ENCODE peak calls at places on chromosome 21, in nine cellular contexts. Y is colonic mucosa, R is IMR-90, N is mesendoderm, S is neural progenitor cell, H is mammary epithelial cell, M is GM23248, L is H9, T is H1. C is an unnamed sample.

GRCh38 chr21:30714946-30715345 is 3.6 kb downstream of the KRTAP21-3 start:
- DNase-seq in Y (no peak), R (no peak), N (no peak), S (no peak), H (peak; percentile 56), M (no peak), L (no peak), T (no peak), C (peak; percentile 11)

GRCh38 chr21:28822064-28822402 is 170.6 kb downstream of the LTN1 start:
- DNase-seq in Y (no peak), R (no peak), N (no peak), S (no peak), H (no peak), M (no peak), L (no peak), T (no peak), C (no peak)

GRCh38 chr21:32403201-32403701 is 9.3 kb upstream of the EVA1C start:
- DNase-seq in Y (peak; percentile 70), R (peak; percentile 73), N (peak; percentile 71), S (peak; percentile 85), H (peak; percentile 47), M (peak; percentile 78), L (peak; percentile 67), T (no peak), C (peak; percentile 57)

GRCh38 chr21:16116067-16116466 is 386.3 kb downstream of the USP25 start:
- DNase-seq in Y (no peak), R (no peak), N (no peak), S (no peak), H (no peak), M (peak; percentile 10), L (no peak), T (no peak), C (no peak)

GRCh38 chr21:29007801-29008200 is 11.3 kb downstream of the RWDD2B start:
- DNase-seq in Y (no peak), R (peak; percentile 33), N (peak; percentile 52), S (no peak), H (no peak), M (peak; percentile 51), L (no peak), T (no peak), C (no peak)

GRCh38 chr21:16536661-16537359 is 807.0 kb downstream of the USP25 start:
- DNase-seq in Y (no peak), R (peak; percentile 6), N (no peak), S (no peak), H (peak; percentile 64), M (no peak), L (no peak), T (no peak), C (peak; percentile 67)

GRCh38 chr21:45517249-45518065 is 24.8 kb downstream of the SLC19A1 start:
- DNase-seq in Y (no peak), R (no peak), N (no peak), S (no peak), H (no peak), M (no peak), L (no peak), T (no peak), C (no peak)

GRCh38 chr21:18368193-18368592 is 35.4 kb downstream of the TMPRSS15 start:
- DNase-seq in Y (no peak), R (no peak), N (peak; percentile 4), S (no peak), H (no peak), M (no peak), L (no peak), T (no peak), C (no peak)

GRCh38 chr21:37671381-37671780 is 244.9 kb downstream of the KCNJ6 start:
- DNase-seq in Y (no peak), R (no peak), N (no peak), S (no peak), H (peak; percentile 54), M (no peak), L (no peak), T (no peak), C (no peak)

GRCh38 chr21:43352568-43353281 is 74.2 kb downstream of the SIK1 start:
- DNase-seq in Y (no peak), R (no peak), N (peak; percentile 68), S (no peak), H (no peak), M (no peak), L (no peak), T (no peak), C (peak; percentile 24)

GRCh38 chr21:18002393-18002792 is 183.2 kb upstream of the C21orf91 start:
- DNase-seq in Y (no peak), R (no peak), N (no peak), S (no peak), H (no peak), M (no peak), L (no peak), T (no peak), C (no peak)

GRCh38 chr21:32484706-32485380 is 72.3 kb downstream of the EVA1C start:
- DNase-seq in Y (peak; percentile 70), R (no peak), N (no peak), S (no peak), H (no peak), M (no peak), L (no peak), T (no peak), C (no peak)

GRCh38 chr21:29105218-29105617 is 25.2 kb upstream of the MAP3K7CL start:
- DNase-seq in Y (no peak), R (peak; percentile 63), N (peak; percentile 52), S (no peak), H (peak; percentile 80), M (peak; percentile 59), L (no peak), T (no peak), C (no peak)

GRCh38 chr21:31630062-31630711 is 29.3 kb upstream of the SOD1 start:
- DNase-seq in Y (no peak), R (peak; percentile 93), N (no peak), S (no peak), H (peak; percentile 98), M (peak; percentile 30), L (no peak), T (no peak), C (peak; percentile 96)

GRCh38 chr21:38989745-38990423 is 184.2 kb downstream of the ETS2 start:
- DNase-seq in Y (no peak), R (peak; percentile 94), N (no peak), S (peak; percentile 57), H (peak; percentile 91), M (peak; percentile 76), L (no peak), T (no peak), C (peak; percentile 85)
- H3K27ac ChIP-seq in Y (peak overlapping the region; percentile 27), R (peak overlapping the region; percentile 61), N (no peak overlapping the region), S (no peak overlapping the region), H (peak overlapping the region; percentile 54), M (no peak overlapping the region), L (no peak overlapping the region), T (no peak overlapping the region), C (peak overlapping the region; percentile 38)

DNA sequence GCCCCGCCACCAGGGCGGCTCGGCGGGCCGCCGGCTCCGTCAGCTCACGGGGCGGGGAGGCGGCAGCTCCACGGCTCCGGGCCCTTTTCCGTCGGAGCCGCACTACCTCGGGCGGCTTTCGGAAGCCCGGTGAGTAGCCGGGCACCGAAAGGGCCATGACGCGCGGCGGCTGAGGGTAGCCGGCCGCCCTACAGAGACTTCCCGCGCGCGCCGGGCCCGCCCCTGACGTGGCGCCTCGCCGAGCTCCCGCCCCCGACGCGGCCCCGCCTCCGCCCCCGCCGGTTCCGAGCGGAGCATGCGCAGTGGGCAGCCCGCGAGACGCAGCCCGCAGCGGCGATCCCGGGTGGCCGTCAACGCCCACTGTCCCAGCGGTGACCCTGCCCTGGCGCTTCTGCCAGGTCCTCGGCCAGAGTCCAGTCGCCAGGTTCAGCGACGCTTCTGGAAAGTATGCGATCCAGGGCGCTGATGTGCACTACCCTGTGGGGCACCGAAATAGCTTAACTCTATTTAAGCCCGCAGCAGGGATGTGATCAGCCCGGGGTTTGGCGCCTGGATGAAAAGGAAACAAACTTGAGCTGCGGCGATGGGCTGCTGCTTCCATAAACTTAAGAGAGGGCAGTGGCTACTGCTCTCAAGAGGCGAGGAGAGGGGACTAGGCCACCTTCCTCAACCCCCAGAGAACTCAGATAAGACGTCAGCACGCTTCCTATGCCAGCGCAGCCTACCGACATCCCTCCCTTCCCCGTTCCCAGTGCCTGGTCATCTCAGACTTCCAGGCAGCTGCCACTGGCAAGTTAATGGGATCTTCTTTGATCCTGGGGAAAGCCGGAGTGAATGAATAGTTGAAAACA is at the start of gene DONSON:
- DNase-seq in Y (peak; percentile 92), R (peak; percentile 73), N (peak; percentile 88), S (peak; percentile 96), H (peak; percentile 77), M (peak; percentile 92), L (peak; percentile 92), T (no peak), C (peak; percentile 73)
- H3K9ac ChIP-seq in Y (peak within 1 kb of the TSS; percentile 74), R (peak within 1 kb of the TSS; percentile 94), N (peak within 1 kb of the TSS; percentile 95), S (peak within 1 kb of the TSS; percentile 63), H (peak within 1 kb of the TSS; percentile 82), M (peak within 1 kb of the TSS; percentile 91), L (peak within 1 kb of the TSS; percentile 49), T (peak within 1 kb of the TSS; percentile 78), C (peak within 1 kb of the TSS; percentile 87)

GRCh38 chr21:44484498-44485253 is 29.4 kb downstream of the LRRC3 start:
- DNase-seq in Y (no peak), R (no peak), N (no peak), S (no peak), H (no peak), M (no peak), L (no peak), T (no peak), C (no peak)

GRCh38 chr21:44485254-44485793 is 30.0 kb downstream of the LRRC3 start:
- DNase-seq in Y (peak; percentile 33), R (peak; percentile 8), N (peak; percentile 88), S (peak; percentile 74), H (no peak), M (no peak), L (peak; percentile 94), T (peak; percentile 60), C (no peak)

GRCh38 chr21:44486302-44486701 is 31.0 kb downstream of the LRRC3 start:
- DNase-seq in Y (no peak), R (no peak), N (no peak), S (no peak), H (no peak), M (no peak), L (no peak), T (no peak), C (no peak)

GRCh38 chr21:44487831-44488230 is 32.5 kb downstream of the LRRC3 start:
- DNase-seq in Y (no peak), R (peak; percentile 19), N (peak; percentile 72), S (peak; percentile 45), H (no peak), M (peak; percentile 53), L (no peak), T (peak; percentile 43), C (no peak)

GRCh38 chr21:44485796-44486195 is 30.5 kb downstream of the LRRC3 start:
- DNase-seq in Y (no peak), R (no peak), N (no peak), S (no peak), H (no peak), M (no peak), L (no peak), T (no peak), C (no peak)
- H3K27ac ChIP-seq in Y (no peak overlapping the region), R (no peak overlapping the region), N (no peak overlapping the region), S (no peak overlapping the region), H (no peak overlapping the region), M (no peak overlapping the region), L (no peak overlapping the region), T (no peak overlapping the region), C (no peak overlapping the region)

DNA sequence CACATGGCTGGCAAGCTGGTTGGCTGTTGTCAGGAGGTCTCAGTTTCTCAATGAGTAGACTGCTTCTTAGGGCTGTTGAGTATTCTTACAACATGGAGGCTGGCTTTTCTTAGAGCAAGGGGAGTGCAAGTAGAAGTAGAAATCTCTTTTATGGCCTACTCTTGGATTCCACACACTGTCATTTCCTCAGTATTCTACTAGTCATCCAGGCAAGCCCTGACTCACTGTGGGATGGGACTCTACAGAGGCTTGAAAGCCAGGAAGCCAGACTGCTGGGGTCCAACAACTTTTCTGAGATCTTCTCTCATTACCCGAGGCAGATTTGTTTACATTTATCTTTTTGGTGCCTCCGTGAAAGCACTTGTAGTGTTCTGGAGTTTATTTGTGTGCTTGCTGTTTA is 196.2 kb upstream of the APP start:
- DNase-seq in Y (no peak), R (no peak), N (no peak), S (no peak), H (peak; percentile 51), M (peak; percentile 70), L (no peak), T (no peak), C (no peak)
- H3K9ac ChIP-seq in Y (no peak overlapping the region), R (no peak overlapping the region), N (no peak overlapping the region), S (no peak overlapping the region), H (no peak overlapping the region), M (no peak overlapping the region), L (no peak overlapping the region), T (no peak overlapping the region), C (no peak overlapping the region)

C was measured in fibroblast of lung.